ENCODE peak calls at places on chromosomes 5 and 9, in four cellular contexts. One of them, this sample, is unnamed.

GRCh38 chr5:41835625-41836024 is 34.6 kb downstream of the OXCT1 start:
- DNase-seq in mammary epithelial cell: peak
- DNase-seq in hippocampal formation: no peak
- DNase-seq in T-helper 9 cell: no peak
- DNase-seq in this sample: peak

GRCh38 chr5:5370375-5370774 is 52.1 kb upstream of the ICE1 start:
- DNase-seq in T-helper 9 cell: no peak
- DNase-seq in hippocampal formation: no peak
- DNase-seq in mammary epithelial cell: no peak
- DNase-seq in this sample: no peak

GRCh38 chr9:111153973-111154590 is 115.8 kb upstream of the LPAR1 start:
- DNase-seq in T-helper 9 cell: no peak
- DNase-seq in hippocampal formation: no peak
- DNase-seq in mammary epithelial cell: peak
- DNase-seq in this sample: no peak

GRCh38 chr5:139104577-139105271 is 93.4 kb downstream of the SIL1 start:
- DNase-seq in T-helper 9 cell: no peak
- DNase-seq in hippocampal formation: peak
- DNase-seq in mammary epithelial cell: peak
- DNase-seq in this sample: peak

GRCh38 chr9:1071730-1072129 is 21.6 kb downstream of the DMRT2 start:
- DNase-seq in mammary epithelial cell: peak
- DNase-seq in T-helper 9 cell: no peak
- DNase-seq in hippocampal formation: no peak
- DNase-seq in this sample: no peak

GRCh38 chr5:103573411-103573810 is 10.8 kb upstream of the NUDT12 start:
- DNase-seq in mammary epithelial cell: no peak
- DNase-seq in hippocampal formation: no peak
- DNase-seq in T-helper 9 cell: no peak
- DNase-seq in this sample: no peak

GRCh38 chr5:142319105-142319504 is 5.7 kb downstream of the SPRY4 start:
- DNase-seq in hippocampal formation: no peak
- DNase-seq in mammary epithelial cell: no peak
- DNase-seq in T-helper 9 cell: no peak
- DNase-seq in this sample: no peak

GRCh38 chr5:174145821-174146220 is 100.3 kb downstream of the NSG2 start:
- DNase-seq in mammary epithelial cell: no peak
- DNase-seq in hippocampal formation: peak
- DNase-seq in T-helper 9 cell: no peak
- DNase-seq in this sample: peak

GRCh38 chr5:139747583-139748504 is 47.8 kb upstream of the PSD2 start:
- DNase-seq in mammary epithelial cell: no peak
- DNase-seq in hippocampal formation: no peak
- DNase-seq in T-helper 9 cell: peak
- DNase-seq in this sample: peak

GRCh38 chr9:37602817-37603216 is 10.4 kb upstream of the TOMM5 start:
- DNase-seq in hippocampal formation: no peak
- DNase-seq in mammary epithelial cell: peak
- DNase-seq in T-helper 9 cell: no peak
- DNase-seq in this sample: no peak

GRCh38 chr9:109117856-109118801 is 1.6 kb downstream of the TMEM245 start:
- DNase-seq in mammary epithelial cell: peak
- DNase-seq in hippocampal formation: no peak
- DNase-seq in T-helper 9 cell: peak
- DNase-seq in this sample: no peak

GRCh38 chr5:33146916-33147315 is 293.8 kb upstream of the TARS1 start:
- DNase-seq in T-helper 9 cell: no peak
- DNase-seq in mammary epithelial cell: peak
- DNase-seq in hippocampal formation: no peak
- DNase-seq in this sample: no peak

GRCh38 chr5:178293400-178293799 is 60.8 kb upstream of the PHYKPL start:
- DNase-seq in hippocampal formation: no peak
- DNase-seq in mammary epithelial cell: no peak
- DNase-seq in T-helper 9 cell: no peak
- DNase-seq in this sample: no peak

GRCh38 chr9:136799854-136800657 is 3.9 kb downstream of the CCDC183 start:
- DNase-seq in T-helper 9 cell: peak
- DNase-seq in hippocampal formation: no peak
- DNase-seq in mammary epithelial cell: peak
- DNase-seq in this sample: peak

GRCh38 chr9:80114241-80114640 is 542.5 kb downstream of the TLE4 start:
- DNase-seq in T-helper 9 cell: no peak
- DNase-seq in hippocampal formation: no peak
- DNase-seq in mammary epithelial cell: no peak
- DNase-seq in this sample: no peak

GRCh38 chr5:170265527-170265926 is 32.0 kb downstream of the LCP2 start:
- DNase-seq in T-helper 9 cell: no peak
- DNase-seq in mammary epithelial cell: no peak
- DNase-seq in hippocampal formation: peak
- DNase-seq in this sample: peak

GRCh38 chr5:117701067-117701466 is 1126.4 kb upstream of the SEMA6A start:
- DNase-seq in mammary epithelial cell: no peak
- DNase-seq in hippocampal formation: no peak
- DNase-seq in T-helper 9 cell: no peak
- DNase-seq in this sample: no peak

GRCh38 chr5:126972062-126972895 is 58.1 kb downstream of the MARCHF3 start:
- DNase-seq in mammary epithelial cell: peak
- DNase-seq in T-helper 9 cell: peak
- DNase-seq in hippocampal formation: no peak
- DNase-seq in this sample: no peak

GRCh38 chr5:160369990-160370712 is at the start of gene C1QTNF2:
- DNase-seq in T-helper 9 cell: no peak
- DNase-seq in hippocampal formation: no peak
- DNase-seq in mammary epithelial cell: peak
- DNase-seq in this sample: peak

GRCh38 chr9:88651682-88652633 is 117.0 kb downstream of the NXNL2 start:
- DNase-seq in T-helper 9 cell: no peak
- DNase-seq in mammary epithelial cell: peak
- DNase-seq in hippocampal formation: peak
- DNase-seq in this sample: peak

GRCh38 chr9:121557581-121558422 is 58.2 kb upstream of the GGTA1 start:
- DNase-seq in mammary epithelial cell: peak
- DNase-seq in T-helper 9 cell: no peak
- DNase-seq in hippocampal formation: no peak
- DNase-seq in this sample: no peak

GRCh38 chr5:38776494-38776893 is 69.3 kb upstream of the OSMR start:
- DNase-seq in T-helper 9 cell: no peak
- DNase-seq in mammary epithelial cell: no peak
- DNase-seq in hippocampal formation: no peak
- DNase-seq in this sample: no peak

GRCh38 chr9:134832471-134832870 is 48.1 kb upstream of the FCN2 start:
- DNase-seq in hippocampal formation: no peak
- DNase-seq in mammary epithelial cell: no peak
- DNase-seq in T-helper 9 cell: no peak
- DNase-seq in this sample: no peak

This sample was measured in dorsolateral prefrontal cortex.